ENCODE peak calls at places on chromosomes 16 and 17, in nine cellular contexts. One of them, this sample, is unnamed.

GRCh38 chr16:28492511-28492910 is 637 bp upstream of the CLN3 start:
- DNase-seq in fibroblast of lung: no peak
- DNase-seq in colonic mucosa: no peak
- DNase-seq in left lung: no peak
- DNase-seq in naive thymus-derived CD4-positive, alpha-beta T cell: no peak
- DNase-seq in ovary: no peak
- DNase-seq in cardiac muscle cell: no peak
- DNase-seq in CD8-positive, alpha-beta memory T cell: no peak
- DNase-seq in GM12878: no peak
- DNase-seq in this sample: no peak

GRCh38 chr17:307741-308507 is 44.7 kb downstream of the RPH3AL start:
- DNase-seq in left lung: peak; percentile 17
- DNase-seq in CD8-positive, alpha-beta memory T cell: peak; percentile 26
- DNase-seq in naive thymus-derived CD4-positive, alpha-beta T cell: no peak
- DNase-seq in colonic mucosa: no peak
- DNase-seq in GM12878: no peak
- DNase-seq in cardiac muscle cell: peak; percentile 11
- DNase-seq in ovary: peak; percentile 66
- DNase-seq in fibroblast of lung: no peak
- DNase-seq in this sample: no peak

GRCh38 chr16:54285414-54286066 is 1.0 kb downstream of the IRX3 start:
- DNase-seq in ovary: no peak
- DNase-seq in CD8-positive, alpha-beta memory T cell: no peak
- DNase-seq in colonic mucosa: no peak
- DNase-seq in fibroblast of lung: no peak
- DNase-seq in cardiac muscle cell: peak; percentile 50
- DNase-seq in naive thymus-derived CD4-positive, alpha-beta T cell: no peak
- DNase-seq in left lung: peak; percentile 81
- DNase-seq in GM12878: no peak
- DNase-seq in this sample: peak; percentile 46

GRCh38 chr17:66549731-66550207 is 247.4 kb downstream of the PRKCA start:
- DNase-seq in fibroblast of lung: no peak
- DNase-seq in GM12878: no peak
- DNase-seq in left lung: no peak
- DNase-seq in ovary: no peak
- DNase-seq in cardiac muscle cell: peak; percentile 83
- DNase-seq in naive thymus-derived CD4-positive, alpha-beta T cell: no peak
- DNase-seq in CD8-positive, alpha-beta memory T cell: no peak
- DNase-seq in colonic mucosa: no peak
- DNase-seq in this sample: no peak

GRCh38 chr17:69122065-69122464 is 19.6 kb downstream of the ABCA6 start:
- DNase-seq in ovary: no peak
- DNase-seq in fibroblast of lung: no peak
- DNase-seq in cardiac muscle cell: no peak
- DNase-seq in CD8-positive, alpha-beta memory T cell: no peak
- DNase-seq in colonic mucosa: no peak
- DNase-seq in left lung: no peak
- DNase-seq in naive thymus-derived CD4-positive, alpha-beta T cell: no peak
- DNase-seq in GM12878: no peak
- DNase-seq in this sample: no peak

GRCh38 chr17:47621293-47622178 is 28.2 kb upstream of the KPNB1 start:
- DNase-seq in cardiac muscle cell: peak; percentile 93
- DNase-seq in left lung: no peak
- DNase-seq in CD8-positive, alpha-beta memory T cell: no peak
- DNase-seq in colonic mucosa: no peak
- DNase-seq in GM12878: no peak
- DNase-seq in naive thymus-derived CD4-positive, alpha-beta T cell: no peak
- DNase-seq in ovary: peak; percentile 40
- DNase-seq in fibroblast of lung: peak; percentile 80
- DNase-seq in this sample: peak; percentile 85

GRCh38 chr17:67475161-67475887 is 98.2 kb downstream of the PITPNC1 start:
- DNase-seq in cardiac muscle cell: peak; percentile 78
- DNase-seq in ovary: peak; percentile 62
- DNase-seq in CD8-positive, alpha-beta memory T cell: peak; percentile 89
- DNase-seq in left lung: peak; percentile 87
- DNase-seq in fibroblast of lung: peak; percentile 80
- DNase-seq in naive thymus-derived CD4-positive, alpha-beta T cell: peak; percentile 86
- DNase-seq in GM12878: peak; percentile 53
- DNase-seq in colonic mucosa: peak; percentile 84
- DNase-seq in this sample: peak; percentile 34

GRCh38 chr17:81097134-81097942 is 62.4 kb downstream of the BAIAP2 start:
- DNase-seq in fibroblast of lung: peak; percentile 82
- DNase-seq in GM12878: no peak
- DNase-seq in CD8-positive, alpha-beta memory T cell: peak; percentile 82
- DNase-seq in cardiac muscle cell: peak; percentile 87
- DNase-seq in naive thymus-derived CD4-positive, alpha-beta T cell: no peak
- DNase-seq in left lung: peak; percentile 90
- DNase-seq in ovary: peak; percentile 86
- DNase-seq in colonic mucosa: peak; percentile 77
- DNase-seq in this sample: peak; percentile 89

GRCh38 chr17:83200231-83200699 is 120.9 kb downstream of the METRNL start:
- DNase-seq in cardiac muscle cell: no peak
- DNase-seq in ovary: peak; percentile 35
- DNase-seq in colonic mucosa: no peak
- DNase-seq in left lung: peak; percentile 91
- DNase-seq in GM12878: no peak
- DNase-seq in naive thymus-derived CD4-positive, alpha-beta T cell: no peak
- DNase-seq in fibroblast of lung: no peak
- DNase-seq in CD8-positive, alpha-beta memory T cell: peak; percentile 83
- DNase-seq in this sample: peak; percentile 58

GRCh38 chr17:8476741-8477140 is 41.1 kb downstream of the NDEL1 start:
- DNase-seq in cardiac muscle cell: no peak
- DNase-seq in fibroblast of lung: no peak
- DNase-seq in GM12878: no peak
- DNase-seq in naive thymus-derived CD4-positive, alpha-beta T cell: no peak
- DNase-seq in CD8-positive, alpha-beta memory T cell: no peak
- DNase-seq in colonic mucosa: no peak
- DNase-seq in ovary: no peak
- DNase-seq in left lung: no peak
- DNase-seq in this sample: no peak

GRCh38 chr17:81621494-81622230 is 15.2 kb downstream of the NPLOC4 start:
- DNase-seq in left lung: peak; percentile 2
- DNase-seq in colonic mucosa: no peak
- DNase-seq in CD8-positive, alpha-beta memory T cell: no peak
- DNase-seq in naive thymus-derived CD4-positive, alpha-beta T cell: no peak
- DNase-seq in GM12878: no peak
- DNase-seq in cardiac muscle cell: no peak
- DNase-seq in ovary: peak; percentile 38
- DNase-seq in fibroblast of lung: peak; percentile 33
- DNase-seq in this sample: no peak

GRCh38 chr16:70781800-70782199 is 19.2 kb downstream of the VAC14 start:
- DNase-seq in colonic mucosa: no peak
- DNase-seq in ovary: no peak
- DNase-seq in naive thymus-derived CD4-positive, alpha-beta T cell: no peak
- DNase-seq in cardiac muscle cell: no peak
- DNase-seq in left lung: peak; percentile 43
- DNase-seq in CD8-positive, alpha-beta memory T cell: no peak
- DNase-seq in GM12878: no peak
- DNase-seq in fibroblast of lung: no peak
- DNase-seq in this sample: no peak

GRCh38 chr16:906296-906695 is 64.5 kb downstream of the LMF1 start:
- DNase-seq in fibroblast of lung: no peak
- DNase-seq in ovary: no peak
- DNase-seq in naive thymus-derived CD4-positive, alpha-beta T cell: no peak
- DNase-seq in CD8-positive, alpha-beta memory T cell: peak; percentile 30
- DNase-seq in colonic mucosa: no peak
- DNase-seq in GM12878: no peak
- DNase-seq in left lung: peak; percentile 20
- DNase-seq in cardiac muscle cell: no peak
- DNase-seq in this sample: no peak

GRCh38 chr16:11254913-11255736 is 879 bp downstream of the SOCS1 start:
- DNase-seq in naive thymus-derived CD4-positive, alpha-beta T cell: peak; percentile 79
- DNase-seq in CD8-positive, alpha-beta memory T cell: peak; percentile 86
- DNase-seq in left lung: peak; percentile 88
- DNase-seq in fibroblast of lung: peak; percentile 40
- DNase-seq in GM12878: no peak
- DNase-seq in cardiac muscle cell: peak; percentile 62
- DNase-seq in colonic mucosa: peak; percentile 49
- DNase-seq in ovary: peak; percentile 63
- DNase-seq in this sample: no peak

GRCh38 chr17:82434216-82434565 is 15.8 kb upstream of the OGFOD3 start:
- DNase-seq in ovary: no peak
- DNase-seq in colonic mucosa: no peak
- DNase-seq in naive thymus-derived CD4-positive, alpha-beta T cell: no peak
- DNase-seq in cardiac muscle cell: no peak
- DNase-seq in fibroblast of lung: no peak
- DNase-seq in left lung: no peak
- DNase-seq in CD8-positive, alpha-beta memory T cell: peak; percentile 57
- DNase-seq in GM12878: no peak
- DNase-seq in this sample: no peak

GRCh38 chr16:25372716-25373115 is 115.1 kb upstream of the ZKSCAN2 start:
- DNase-seq in CD8-positive, alpha-beta memory T cell: no peak
- DNase-seq in left lung: no peak
- DNase-seq in colonic mucosa: no peak
- DNase-seq in naive thymus-derived CD4-positive, alpha-beta T cell: no peak
- DNase-seq in fibroblast of lung: no peak
- DNase-seq in GM12878: no peak
- DNase-seq in cardiac muscle cell: no peak
- DNase-seq in ovary: no peak
- DNase-seq in this sample: no peak

DNA sequence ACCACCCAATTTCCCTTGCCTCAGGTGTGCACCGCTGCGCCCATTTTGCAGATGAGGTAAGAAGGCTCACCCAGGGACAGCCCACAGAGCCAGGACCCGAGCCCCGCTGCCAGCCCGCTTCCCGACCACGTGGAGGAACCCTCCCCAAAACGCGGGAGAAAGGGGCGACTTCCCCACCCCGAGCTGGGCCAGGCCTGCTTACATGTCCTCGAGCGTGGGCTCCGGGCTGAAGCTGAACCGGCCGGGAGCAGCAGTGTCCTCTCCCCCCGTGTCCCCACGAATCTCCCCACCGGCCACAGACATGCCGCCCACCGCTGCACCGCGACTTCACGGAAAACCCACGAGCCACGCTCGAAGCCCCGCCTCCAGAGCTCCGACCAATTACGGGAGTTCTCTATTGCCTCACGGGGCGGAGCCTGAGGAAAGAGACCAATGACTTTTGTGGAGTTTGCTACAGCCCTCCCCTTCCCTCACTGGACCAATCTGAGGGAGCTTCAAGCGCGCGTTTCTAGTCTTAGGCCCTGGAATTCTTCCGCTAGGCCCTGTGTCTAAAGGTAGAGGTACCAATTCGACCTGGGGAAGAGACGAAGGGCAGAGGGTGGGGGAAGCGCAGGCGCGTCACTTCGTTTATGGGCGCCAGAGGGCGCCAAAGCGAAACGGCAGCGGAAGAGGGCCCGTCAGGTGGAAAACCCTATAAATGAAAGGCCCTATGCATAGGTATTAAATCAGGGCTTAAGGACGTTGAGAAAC is at the start of gene DCTPP1:
- DNase-seq in colonic mucosa: peak; percentile 97
- DNase-seq in left lung: peak; percentile 94
- DNase-seq in GM12878: peak; percentile 99
- DNase-seq in fibroblast of lung: peak; percentile 97
- DNase-seq in naive thymus-derived CD4-positive, alpha-beta T cell: peak; percentile 89
- DNase-seq in ovary: peak; percentile 94
- DNase-seq in CD8-positive, alpha-beta memory T cell: peak; percentile 98
- DNase-seq in cardiac muscle cell: peak; percentile 99
- DNase-seq in this sample: peak; percentile 98
- H3K27ac ChIP-seq in colonic mucosa: peak within 1 kb of the TSS; percentile 77
- H3K27ac ChIP-seq in left lung: peak within 1 kb of the TSS; percentile 37
- H3K27ac ChIP-seq in GM12878: peak within 1 kb of the TSS; percentile 81
- H3K27ac ChIP-seq in fibroblast of lung: peak within 1 kb of the TSS; percentile 71
- H3K27ac ChIP-seq in naive thymus-derived CD4-positive, alpha-beta T cell: peak within 1 kb of the TSS; percentile 85
- H3K27ac ChIP-seq in ovary: peak within 1 kb of the TSS; percentile 71
- H3K27ac ChIP-seq in CD8-positive, alpha-beta memory T cell: peak within 1 kb of the TSS; percentile 62
- H3K27ac ChIP-seq in cardiac muscle cell: peak within 1 kb of the TSS; percentile 69
- H3K27ac ChIP-seq in this sample: peak within 1 kb of the TSS; percentile 56

DNA sequence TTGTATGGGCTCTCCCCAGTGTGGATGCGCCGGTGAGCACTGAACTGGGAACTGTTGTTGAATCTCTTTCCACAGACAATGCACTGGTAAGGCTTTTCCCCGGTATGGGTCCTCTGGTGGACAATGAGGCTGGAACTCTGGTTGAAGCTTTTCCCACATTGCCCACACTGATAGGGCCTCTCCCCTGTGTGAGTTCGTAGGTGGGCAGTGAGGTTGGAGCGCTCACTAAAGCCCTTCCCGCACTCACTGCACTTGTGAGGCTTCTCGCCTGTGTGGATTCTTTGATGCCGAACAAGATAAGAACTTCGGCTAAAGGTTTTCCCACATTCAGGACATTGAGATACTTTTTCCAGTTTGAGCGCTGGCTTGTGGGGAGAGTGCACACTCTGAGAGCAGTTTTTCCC is 17.8 kb downstream of the ZSCAN32 start:
- DNase-seq in fibroblast of lung: no peak
- DNase-seq in GM12878: no peak
- DNase-seq in cardiac muscle cell: no peak
- DNase-seq in CD8-positive, alpha-beta memory T cell: no peak
- DNase-seq in left lung: no peak
- DNase-seq in colonic mucosa: no peak
- DNase-seq in ovary: no peak
- DNase-seq in naive thymus-derived CD4-positive, alpha-beta T cell: no peak
- DNase-seq in this sample: no peak
- H3K9me3 ChIP-seq in fibroblast of lung: peaks cover 16% of the 10 kb centered on the region
- H3K9me3 ChIP-seq in GM12878: peaks cover 52% of the 10 kb centered on the region
- H3K9me3 ChIP-seq in cardiac muscle cell: peaks cover 10% of the 10 kb centered on the region
- H3K9me3 ChIP-seq in CD8-positive, alpha-beta memory T cell: peaks cover 45% of the 10 kb centered on the region
- H3K9me3 ChIP-seq in left lung: peaks cover 6% of the 10 kb centered on the region
- H3K9me3 ChIP-seq in colonic mucosa: peaks cover 29% of the 10 kb centered on the region
- H3K9me3 ChIP-seq in ovary: peaks cover 41% of the 10 kb centered on the region
- H3K9me3 ChIP-seq in naive thymus-derived CD4-positive, alpha-beta T cell: peaks cover 15% of the 10 kb centered on the region
- H3K9me3 ChIP-seq in this sample: peaks cover 27% of the 10 kb centered on the region

GRCh38 chr17:64509179-64509578 is 2.4 kb downstream of the CEP95 start:
- DNase-seq in left lung: no peak
- DNase-seq in CD8-positive, alpha-beta memory T cell: no peak
- DNase-seq in naive thymus-derived CD4-positive, alpha-beta T cell: no peak
- DNase-seq in ovary: no peak
- DNase-seq in cardiac muscle cell: no peak
- DNase-seq in colonic mucosa: no peak
- DNase-seq in fibroblast of lung: no peak
- DNase-seq in GM12878: no peak
- DNase-seq in this sample: no peak
- H3K36me3 ChIP-seq in left lung: no peaks in the 10 kb centered on the region
- H3K36me3 ChIP-seq in CD8-positive, alpha-beta memory T cell: peaks cover 24% of the 10 kb centered on the region
- H3K36me3 ChIP-seq in naive thymus-derived CD4-positive, alpha-beta T cell: peaks cover 14% of the 10 kb centered on the region
- H3K36me3 ChIP-seq in ovary: no peaks in the 10 kb centered on the region
- H3K36me3 ChIP-seq in cardiac muscle cell: peaks cover 31% of the 10 kb centered on the region
- H3K36me3 ChIP-seq in colonic mucosa: no peaks in the 10 kb centered on the region
- H3K36me3 ChIP-seq in fibroblast of lung: peaks cover 4% of the 10 kb centered on the region
- H3K36me3 ChIP-seq in GM12878: no peaks in the 10 kb centered on the region
- H3K36me3 ChIP-seq in this sample: peaks cover 28% of the 10 kb centered on the region

DNA sequence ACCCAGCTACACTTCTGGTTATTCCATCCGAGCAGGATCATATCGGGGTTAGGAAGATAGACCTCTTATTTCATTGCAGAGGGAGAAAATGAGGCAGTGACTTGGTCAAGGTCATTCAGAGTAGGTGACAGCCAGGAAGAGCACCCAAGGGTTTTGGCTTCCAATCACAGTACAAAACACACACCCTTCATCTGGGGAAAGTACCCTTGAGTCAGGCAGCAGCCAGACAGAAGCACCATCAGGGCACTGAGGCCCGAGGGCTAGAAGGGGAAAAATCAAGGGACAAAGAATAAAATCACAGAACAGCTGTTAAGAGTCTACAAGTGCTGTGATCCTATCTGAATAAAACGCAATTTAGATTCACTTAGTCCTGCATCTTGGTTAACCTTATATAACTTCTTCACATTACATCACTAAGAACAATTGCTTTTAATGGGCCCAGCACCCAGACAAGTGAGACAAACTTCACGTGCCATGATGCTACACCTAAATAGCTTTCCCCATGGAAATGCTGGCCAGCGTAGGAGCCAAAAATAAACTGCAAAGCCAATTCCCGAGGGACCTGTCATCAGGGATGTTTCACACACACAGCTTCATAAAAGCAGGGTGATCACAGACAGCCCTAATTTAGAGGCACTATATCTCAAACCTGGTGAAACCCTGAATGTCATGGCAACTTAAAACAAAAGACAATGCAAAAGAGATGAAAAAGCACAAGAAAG is 4.9 kb downstream of the UBE2O start:
- DNase-seq in naive thymus-derived CD4-positive, alpha-beta T cell: no peak
- DNase-seq in GM12878: no peak
- DNase-seq in ovary: no peak
- DNase-seq in left lung: no peak
- DNase-seq in fibroblast of lung: no peak
- DNase-seq in cardiac muscle cell: no peak
- DNase-seq in colonic mucosa: no peak
- DNase-seq in CD8-positive, alpha-beta memory T cell: no peak
- DNase-seq in this sample: peak; percentile 37
- H3K27ac ChIP-seq in naive thymus-derived CD4-positive, alpha-beta T cell: no peak overlapping the region
- H3K27ac ChIP-seq in GM12878: peak overlapping the region; percentile 50
- H3K27ac ChIP-seq in ovary: no peak overlapping the region
- H3K27ac ChIP-seq in left lung: no peak overlapping the region
- H3K27ac ChIP-seq in fibroblast of lung: no peak overlapping the region
- H3K27ac ChIP-seq in cardiac muscle cell: peak overlapping the region; percentile 82
- H3K27ac ChIP-seq in colonic mucosa: no peak overlapping the region
- H3K27ac ChIP-seq in CD8-positive, alpha-beta memory T cell: no peak overlapping the region
- H3K27ac ChIP-seq in this sample: no peak overlapping the region

This sample was measured in SJCRH30.